ENCODE peak calls at places on chromosomes 1 and 21, in four cellular contexts. M is stimulated activated naive CD4-positive, alpha-beta T cell; V is AG08396; Z is foreskin keratinocyte. Y is an unnamed sample.
A peak's percentile ranks its signal among the peaks of the same experiment; 100 is the strongest.

GRCh38 chr1:153260980-153261792 is 1.7 kb downstream of the LORICRIN start:
- DNase-seq in Z (no peak), M (no peak), V (peak; percentile 53), Y (peak; percentile 39)

GRCh38 chr1:153265457-153265856 is 6.0 kb downstream of the LORICRIN start:
- DNase-seq in M (no peak), V (no peak), Z (no peak), Y (no peak)

GRCh38 chr1:220852408-220852807 is 26.8 kb upstream of the HLX start:
- DNase-seq in M (no peak), Z (no peak), V (no peak), Y (no peak)

GRCh38 chr1:42998381-42998780 is 39.7 kb upstream of the SLC2A1 start:
- DNase-seq in M (no peak), Z (no peak), V (peak; percentile 64), Y (no peak)

GRCh38 chr1:153509729-153510354 is 25.9 kb downstream of the S100A6 start:
- DNase-seq in V (peak; percentile 37), M (peak; percentile 20), Z (peak; percentile 23), Y (peak; percentile 47)

GRCh38 chr21:43797925-43798715 is 8.7 kb downstream of the RRP1 start:
- DNase-seq in V (no peak), M (no peak), Z (no peak), Y (no peak)

GRCh38 chr1:150872572-150872971 is 3.8 kb downstream of the ARNT start:
- DNase-seq in Z (no peak), M (no peak), V (no peak), Y (no peak)

GRCh38 chr1:41666991-41667631 is 182.6 kb upstream of the EDN2 start:
- DNase-seq in Z (peak; percentile 57), M (no peak), V (no peak), Y (peak; percentile 8)

GRCh38 chr1:86396503-86396900 is 379 bp upstream of the ODF2L start:
- DNase-seq in Z (no peak), V (no peak), M (no peak), Y (no peak)

GRCh38 chr1:220528049-220528678 is at the start of gene MARK1:
- DNase-seq in M (no peak), Z (peak; percentile 41), V (peak; percentile 61), Y (peak; percentile 75)

GRCh38 chr1:80050523-80050922 is 1044.0 kb upstream of the ADGRL4 start:
- DNase-seq in Z (no peak), V (no peak), M (no peak), Y (no peak)

GRCh38 chr1:223853275-223853674 is 7.5 kb upstream of the TP53BP2 start:
- DNase-seq in V (no peak), Z (peak; percentile 73), M (no peak), Y (no peak)

GRCh38 chr1:83799474-83800085 is 199.4 kb downstream of the TTLL7 start:
- DNase-seq in V (no peak), M (no peak), Z (no peak), Y (peak; percentile 46)

GRCh38 chr1:27015260-27015659 is 2.6 kb upstream of the TENT5B start:
- DNase-seq in M (no peak), V (no peak), Z (no peak), Y (no peak)

GRCh38 chr1:203462878-203463277 is 12.7 kb upstream of the PRELP start:
- DNase-seq in V (peak; percentile 65), M (no peak), Z (peak; percentile 42), Y (no peak)

GRCh38 chr21:16644690-16645089 is 868.2 kb upstream of the CXADR start:
- DNase-seq in M (no peak), Z (peak; percentile 30), V (no peak), Y (no peak)

GRCh38 chr1:145823565-145824498 is at the start of the genes POLR3C and RNF115:
- DNase-seq in M (peak; percentile 74), V (peak; percentile 91), Z (peak; percentile 82), Y (peak; percentile 86)

GRCh38 chr1:68229927-68230812 is 2.2 kb downstream of the WLS start:
- DNase-seq in M (no peak), V (peak; percentile 9), Z (peak; percentile 44), Y (no peak)

GRCh38 chr1:29145739-29146437 is 22.2 kb upstream of the TMEM200B start:
- DNase-seq in Z (peak; percentile 76), M (no peak), V (peak; percentile 74), Y (no peak)

GRCh38 chr1:158371188-158371953 is 17.7 kb downstream of the CD1E start:
- DNase-seq in Z (peak; percentile 22), V (no peak), M (no peak), Y (no peak)

GRCh38 chr1:83857705-83858104 is 141.2 kb downstream of the TTLL7 start:
- DNase-seq in M (no peak), V (no peak), Z (no peak), Y (no peak)

GRCh38 chr1:22854688-22855565 is 117.7 kb downstream of the LACTBL1 start:
- DNase-seq in Z (no peak), V (no peak), M (no peak), Y (no peak)